ENCODE peak calls at places on chromosomes 7 and 10, in six cellular contexts. H is pancreas, J is stomach, C is BJ, I is prostate gland, S is psoas muscle. U is an unnamed sample.

GRCh38 chr7:117047496-117047895 is 94.2 kb downstream of the ST7 start:
- DNase-seq in H (no peak), J (no peak), C (no peak), I (no peak), S (no peak), U (no peak)

GRCh38 chr10:33347227-33347626 is 12.8 kb upstream of the NRP1 start:
- DNase-seq in H (no peak), J (no peak), C (no peak), I (no peak), S (no peak), U (no peak)

GRCh38 chr10:89235073-89235798 is 16.3 kb downstream of the LIPA start:
- DNase-seq in H (no peak), J (no peak), C (no peak), I (no peak), S (peak), U (peak)

GRCh38 chr7:100475549-100475948 is 3.5 kb downstream of the TSC22D4 start:
- DNase-seq in H (no peak), J (no peak), C (no peak), I (no peak), S (no peak), U (no peak)

GRCh38 chr10:105063796-105064195 is 422.7 kb downstream of the SORCS3 start:
- DNase-seq in H (peak), J (peak), C (no peak), I (no peak), S (no peak), U (no peak)

GRCh38 chr10:30057421-30057841 is 2.0 kb downstream of the JCAD start:
- DNase-seq in H (no peak), J (no peak), C (no peak), I (no peak), S (no peak), U (no peak)

GRCh38 chr10:62760401-62760800 is 44.1 kb upstream of the ADO start:
- DNase-seq in H (no peak), J (no peak), C (no peak), I (no peak), S (no peak), U (no peak)

GRCh38 chr10:8453587-8453986 is 399.1 kb downstream of the GATA3 start:
- DNase-seq in H (no peak), J (no peak), C (no peak), I (peak), S (peak), U (no peak)

GRCh38 chr7:149021725-149022062 is 6.6 kb downstream of the PDIA4 start:
- DNase-seq in H (no peak), J (no peak), C (no peak), I (no peak), S (no peak), U (no peak)

GRCh38 chr10:52779541-52780390 is 7.2 kb upstream of the MBL2 start:
- DNase-seq in H (peak), J (peak), C (no peak), I (no peak), S (peak), U (no peak)

GRCh38 chr10:68367121-68367520 is 34.4 kb upstream of the PBLD start:
- DNase-seq in H (no peak), J (no peak), C (no peak), I (no peak), S (no peak), U (no peak)

GRCh38 chr10:131726967-131727366 is 173.8 kb upstream of the PPP2R2D start:
- DNase-seq in H (no peak), J (peak), C (no peak), I (no peak), S (no peak), U (peak)

GRCh38 chr10:21314234-21314633 is 211.2 kb downstream of the SKIDA1 start:
- DNase-seq in H (no peak), J (no peak), C (no peak), I (no peak), S (no peak), U (no peak)

GRCh38 chr7:157556339-157556944 is 219.6 kb downstream of the DNAJB6 start:
- DNase-seq in H (no peak), J (no peak), C (no peak), I (no peak), S (no peak), U (no peak)

GRCh38 chr10:34504534-34504933 is 310.6 kb downstream of the PARD3 start:
- DNase-seq in H (peak), J (peak), C (no peak), I (peak), S (no peak), U (no peak)

GRCh38 chr7:92648082-92648481 is 57.9 kb upstream of the FAM133B start:
- DNase-seq in H (no peak), J (no peak), C (no peak), I (no peak), S (no peak), U (no peak)

GRCh38 chr7:43856996-43857395 is 12.3 kb downstream of the MRPS24 start:
- DNase-seq in H (no peak), J (no peak), C (no peak), I (no peak), S (no peak), U (no peak)

GRCh38 chr7:103065666-103066065 is 8.9 kb downstream of the FBXL13 start:
- DNase-seq in H (no peak), J (peak), C (no peak), I (no peak), S (peak), U (no peak)

GRCh38 chr10:103637855-103638561 is 144.5 kb downstream of the NEURL1 start:
- DNase-seq in H (peak), J (peak), C (peak), I (peak), S (peak), U (no peak)

GRCh38 chr7:141558544-141559183 is 7.5 kb downstream of the AGK start:
- DNase-seq in H (no peak), J (no peak), C (peak), I (no peak), S (no peak), U (no peak)

GRCh38 chr7:94656658-94656924 is 658 bp upstream of the SGCE start:
- DNase-seq in H (peak), J (no peak), C (no peak), I (no peak), S (no peak), U (no peak)

GRCh38 chr10:60353519-60354258 is 36.0 kb downstream of the ANK3 start:
- DNase-seq in H (no peak), J (no peak), C (no peak), I (no peak), S (no peak), U (no peak)

GRCh38 chr7:154973381-154973780 is 29.5 kb downstream of the PAXIP1 start:
- DNase-seq in H (no peak), J (no peak), C (no peak), I (no peak), S (no peak), U (no peak)

GRCh38 chr7:47714669-47715607 is 133.0 kb upstream of the TNS3 start:
- DNase-seq in H (no peak), J (no peak), C (no peak), I (no peak), S (no peak), U (no peak)

GRCh38 chr10:129968937-129969527 is 5.0 kb upstream of the EBF3 start:
- DNase-seq in H (peak), J (no peak), C (no peak), I (no peak), S (peak), U (no peak)

GRCh38 chr10:68992721-68993440 is 4.3 kb downstream of the KIFBP start:
- DNase-seq in H (peak), J (peak), C (peak), I (peak), S (peak), U (peak)

GRCh38 chr7:47622946-47623640 is 41.2 kb upstream of the TNS3 start:
- DNase-seq in H (peak), J (no peak), C (peak), I (no peak), S (no peak), U (no peak)

GRCh38 chr7:107267138-107267537 is 98.3 kb downstream of the HBP1 start:
- DNase-seq in H (no peak), J (no peak), C (no peak), I (no peak), S (no peak), U (no peak)

GRCh38 chr10:97422921-97423420 is 3.0 kb upstream of the PGAM1 start:
- DNase-seq in H (no peak), J (no peak), C (peak), I (no peak), S (no peak), U (no peak)

GRCh38 chr10:27719052-27719451 is 26.6 kb downstream of the MKX start:
- DNase-seq in H (no peak), J (no peak), C (no peak), I (no peak), S (no peak), U (no peak)

GRCh38 chr7:2729893-2730716 is 42.1 kb downstream of the AMZ1 start:
- DNase-seq in H (no peak), J (peak), C (no peak), I (no peak), S (peak), U (no peak)

GRCh38 chr10:71145352-71145945 is 66.9 kb upstream of the UNC5B start:
- DNase-seq in H (no peak), J (no peak), C (no peak), I (no peak), S (no peak), U (no peak)

DNA sequence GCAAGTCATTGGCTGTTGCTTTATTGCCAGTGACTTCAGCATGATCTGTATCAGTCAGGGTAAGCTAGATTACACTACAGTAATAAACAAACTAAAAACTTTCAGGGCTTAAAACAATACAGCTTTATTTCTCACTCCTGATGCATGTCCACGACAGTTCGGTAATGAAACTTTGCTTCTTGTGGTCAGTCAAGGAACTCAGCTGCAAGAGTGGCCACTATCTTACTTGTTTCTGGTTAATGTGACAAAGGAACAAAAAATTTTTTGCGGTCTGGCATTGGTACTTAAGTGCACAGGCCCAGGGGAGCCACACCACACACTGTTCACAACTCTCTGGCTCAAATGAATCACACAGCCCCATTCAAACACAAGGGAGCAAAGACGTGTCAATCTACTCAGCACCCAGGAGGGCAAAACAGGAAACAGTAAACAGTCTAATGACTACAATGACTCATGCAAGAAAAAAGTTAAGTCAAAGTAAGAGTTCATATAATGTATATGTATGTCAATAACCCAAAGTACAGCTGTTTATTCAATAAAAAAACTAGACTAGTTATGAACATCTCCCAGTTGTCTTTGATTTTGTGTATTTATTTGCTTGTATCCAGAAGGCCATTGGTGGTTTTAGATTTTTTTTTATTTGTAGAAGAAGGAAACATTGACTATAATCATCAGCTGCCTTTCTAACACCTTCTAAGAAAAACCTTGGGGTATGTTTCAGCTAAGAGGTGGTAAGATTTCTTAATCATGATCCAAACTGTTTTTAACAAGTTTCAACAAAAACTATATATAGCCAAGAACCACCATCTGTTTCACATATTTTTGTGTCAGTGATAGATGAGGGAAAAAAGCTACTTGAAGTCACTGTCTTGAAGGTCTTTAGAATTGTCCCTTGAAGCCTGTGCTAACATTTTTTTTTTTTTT is 134.4 kb upstream of the FAM3C start:
- DNase-seq in H (no peak), J (peak), C (peak), I (no peak), S (peak), U (peak)
- TF ChIP-seq CTCF in H (no peak), J (no peak), C (no peak), I (no peak), S (no peak), U (no peak)

GRCh38 chr7:513521-514166 is 6.0 kb downstream of the PDGFA start:
- DNase-seq in H (no peak), J (no peak), C (no peak), I (no peak), S (no peak), U (no peak)
- TF ChIP-seq CTCF in H (no peak), J (no peak), C (no peak), I (no peak), S (no peak), U (no peak)

GRCh38 chr7:23654508-23654907 is 25.5 kb upstream of the FAM221A start:
- DNase-seq in H (peak), J (peak), C (no peak), I (peak), S (no peak), U (no peak)
- TF ChIP-seq CTCF in H (peak), J (peak), C (peak), I (no peak), S (peak), U (no peak)

GRCh38 chr10:5589963-5590511 is 65.3 kb downstream of the CALML3 start:
- DNase-seq in H (no peak), J (no peak), C (no peak), I (no peak), S (no peak), U (no peak)
- TF ChIP-seq CTCF in H (no peak), J (no peak), C (peak), I (no peak), S (no peak), U (no peak)